ENCODE peak calls at places on chromosomes 4 and X, in eight cellular contexts. One of them, this sample, is unnamed.

GRCh38 chr4:150366487-150366999 is 215.4 kb upstream of the MAB21L2 start:
- DNase-seq in stimulated activated CD8-positive, alpha-beta memory T cell treated with anti-CD3 and anti-CD28 coated beads, Interleukin-4, amount 100 ng/mL, for 24 hours: no peak
- DNase-seq in neural progenitor cell: peak
- DNase-seq in BJ: no peak
- DNase-seq in pons: peak
- DNase-seq in left ventricle myocardium inferior: no peak
- DNase-seq in stimulated activated CD4-positive, alpha-beta T cell treated with anti-CD3 and anti-CD28 coated beads, Interleukin-15, amount 100 ng/mL, for 24 hours: no peak
- DNase-seq in 8988T: no peak
- DNase-seq in this sample: no peak

GRCh38 chr4:156889616-156890594 is 81.7 kb downstream of the PDGFC start:
- DNase-seq in stimulated activated CD8-positive, alpha-beta memory T cell treated with anti-CD3 and anti-CD28 coated beads, Interleukin-4, amount 100 ng/mL, for 24 hours: no peak
- DNase-seq in neural progenitor cell: no peak
- DNase-seq in BJ: peak
- DNase-seq in pons: peak
- DNase-seq in left ventricle myocardium inferior: peak
- DNase-seq in stimulated activated CD4-positive, alpha-beta T cell treated with anti-CD3 and anti-CD28 coated beads, Interleukin-15, amount 100 ng/mL, for 24 hours: no peak
- DNase-seq in 8988T: no peak
- DNase-seq in this sample: peak

GRCh38 chr4:8746523-8747466 is 124.8 kb downstream of the HMX1 start:
- DNase-seq in stimulated activated CD8-positive, alpha-beta memory T cell treated with anti-CD3 and anti-CD28 coated beads, Interleukin-4, amount 100 ng/mL, for 24 hours: no peak
- DNase-seq in neural progenitor cell: no peak
- DNase-seq in BJ: no peak
- DNase-seq in pons: no peak
- DNase-seq in left ventricle myocardium inferior: no peak
- DNase-seq in stimulated activated CD4-positive, alpha-beta T cell treated with anti-CD3 and anti-CD28 coated beads, Interleukin-15, amount 100 ng/mL, for 24 hours: no peak
- DNase-seq in 8988T: peak
- DNase-seq in this sample: no peak

GRCh38 chr4:57405359-57405758 is 295.2 kb upstream of the IGFBP7 start:
- DNase-seq in stimulated activated CD8-positive, alpha-beta memory T cell treated with anti-CD3 and anti-CD28 coated beads, Interleukin-4, amount 100 ng/mL, for 24 hours: no peak
- DNase-seq in neural progenitor cell: no peak
- DNase-seq in BJ: peak
- DNase-seq in pons: no peak
- DNase-seq in left ventricle myocardium inferior: no peak
- DNase-seq in stimulated activated CD4-positive, alpha-beta T cell treated with anti-CD3 and anti-CD28 coated beads, Interleukin-15, amount 100 ng/mL, for 24 hours: no peak
- DNase-seq in 8988T: peak
- DNase-seq in this sample: no peak

GRCh38 chr4:177673980-177674504 is 231.8 kb upstream of the AGA start:
- DNase-seq in stimulated activated CD8-positive, alpha-beta memory T cell treated with anti-CD3 and anti-CD28 coated beads, Interleukin-4, amount 100 ng/mL, for 24 hours: no peak
- DNase-seq in neural progenitor cell: no peak
- DNase-seq in BJ: no peak
- DNase-seq in pons: peak
- DNase-seq in left ventricle myocardium inferior: no peak
- DNase-seq in stimulated activated CD4-positive, alpha-beta T cell treated with anti-CD3 and anti-CD28 coated beads, Interleukin-15, amount 100 ng/mL, for 24 hours: no peak
- DNase-seq in 8988T: no peak
- DNase-seq in this sample: no peak

GRCh38 chr4:17578482-17578891 is 1.5 kb downstream of the LAP3 start:
- DNase-seq in stimulated activated CD8-positive, alpha-beta memory T cell treated with anti-CD3 and anti-CD28 coated beads, Interleukin-4, amount 100 ng/mL, for 24 hours: no peak
- DNase-seq in neural progenitor cell: no peak
- DNase-seq in BJ: no peak
- DNase-seq in pons: no peak
- DNase-seq in left ventricle myocardium inferior: no peak
- DNase-seq in stimulated activated CD4-positive, alpha-beta T cell treated with anti-CD3 and anti-CD28 coated beads, Interleukin-15, amount 100 ng/mL, for 24 hours: no peak
- DNase-seq in 8988T: no peak
- DNase-seq in this sample: no peak

GRCh38 chr4:141645611-141646340 is 9.4 kb downstream of the IL15 start:
- DNase-seq in stimulated activated CD8-positive, alpha-beta memory T cell treated with anti-CD3 and anti-CD28 coated beads, Interleukin-4, amount 100 ng/mL, for 24 hours: no peak
- DNase-seq in neural progenitor cell: no peak
- DNase-seq in BJ: peak
- DNase-seq in pons: no peak
- DNase-seq in left ventricle myocardium inferior: no peak
- DNase-seq in stimulated activated CD4-positive, alpha-beta T cell treated with anti-CD3 and anti-CD28 coated beads, Interleukin-15, amount 100 ng/mL, for 24 hours: no peak
- DNase-seq in 8988T: no peak
- DNase-seq in this sample: no peak

GRCh38 chrX:118116308-118117068 is at the start of gene KLHL13:
- DNase-seq in stimulated activated CD8-positive, alpha-beta memory T cell treated with anti-CD3 and anti-CD28 coated beads, Interleukin-4, amount 100 ng/mL, for 24 hours: no peak
- DNase-seq in neural progenitor cell: peak
- DNase-seq in BJ: no peak
- DNase-seq in pons: peak
- DNase-seq in left ventricle myocardium inferior: peak
- DNase-seq in stimulated activated CD4-positive, alpha-beta T cell treated with anti-CD3 and anti-CD28 coated beads, Interleukin-15, amount 100 ng/mL, for 24 hours: peak
- DNase-seq in 8988T: peak
- DNase-seq in this sample: peak

GRCh38 chr4:21327976-21328700 is 620.4 kb downstream of the KCNIP4 start:
- DNase-seq in stimulated activated CD8-positive, alpha-beta memory T cell treated with anti-CD3 and anti-CD28 coated beads, Interleukin-4, amount 100 ng/mL, for 24 hours: no peak
- DNase-seq in neural progenitor cell: no peak
- DNase-seq in BJ: no peak
- DNase-seq in pons: no peak
- DNase-seq in left ventricle myocardium inferior: no peak
- DNase-seq in stimulated activated CD4-positive, alpha-beta T cell treated with anti-CD3 and anti-CD28 coated beads, Interleukin-15, amount 100 ng/mL, for 24 hours: no peak
- DNase-seq in 8988T: no peak
- DNase-seq in this sample: no peak

GRCh38 chrX:129769467-129770154 is 10.1 kb upstream of the SASH3 start:
- DNase-seq in stimulated activated CD8-positive, alpha-beta memory T cell treated with anti-CD3 and anti-CD28 coated beads, Interleukin-4, amount 100 ng/mL, for 24 hours: peak
- DNase-seq in neural progenitor cell: peak
- DNase-seq in BJ: no peak
- DNase-seq in pons: no peak
- DNase-seq in left ventricle myocardium inferior: no peak
- DNase-seq in stimulated activated CD4-positive, alpha-beta T cell treated with anti-CD3 and anti-CD28 coated beads, Interleukin-15, amount 100 ng/mL, for 24 hours: peak
- DNase-seq in 8988T: no peak
- DNase-seq in this sample: peak

GRCh38 chrX:20530319-20530979 is 263.7 kb upstream of the RPS6KA3 start:
- DNase-seq in stimulated activated CD8-positive, alpha-beta memory T cell treated with anti-CD3 and anti-CD28 coated beads, Interleukin-4, amount 100 ng/mL, for 24 hours: peak
- DNase-seq in neural progenitor cell: peak
- DNase-seq in BJ: no peak
- DNase-seq in pons: peak
- DNase-seq in left ventricle myocardium inferior: no peak
- DNase-seq in stimulated activated CD4-positive, alpha-beta T cell treated with anti-CD3 and anti-CD28 coated beads, Interleukin-15, amount 100 ng/mL, for 24 hours: peak
- DNase-seq in 8988T: peak
- DNase-seq in this sample: no peak

GRCh38 chr4:56544573-56545131 is 39.1 kb downstream of the ARL9 start:
- DNase-seq in stimulated activated CD8-positive, alpha-beta memory T cell treated with anti-CD3 and anti-CD28 coated beads, Interleukin-4, amount 100 ng/mL, for 24 hours: peak
- DNase-seq in neural progenitor cell: peak
- DNase-seq in BJ: peak
- DNase-seq in pons: peak
- DNase-seq in left ventricle myocardium inferior: peak
- DNase-seq in stimulated activated CD4-positive, alpha-beta T cell treated with anti-CD3 and anti-CD28 coated beads, Interleukin-15, amount 100 ng/mL, for 24 hours: peak
- DNase-seq in 8988T: peak
- DNase-seq in this sample: peak

GRCh38 chr4:73620115-73620792 is at the start of gene RASSF6:
- DNase-seq in stimulated activated CD8-positive, alpha-beta memory T cell treated with anti-CD3 and anti-CD28 coated beads, Interleukin-4, amount 100 ng/mL, for 24 hours: no peak
- DNase-seq in neural progenitor cell: peak
- DNase-seq in BJ: no peak
- DNase-seq in pons: no peak
- DNase-seq in left ventricle myocardium inferior: no peak
- DNase-seq in stimulated activated CD4-positive, alpha-beta T cell treated with anti-CD3 and anti-CD28 coated beads, Interleukin-15, amount 100 ng/mL, for 24 hours: peak
- DNase-seq in 8988T: no peak
- DNase-seq in this sample: no peak

GRCh38 chr4:62327612-62328297 is 1127.6 kb downstream of the ADGRL3 start:
- DNase-seq in stimulated activated CD8-positive, alpha-beta memory T cell treated with anti-CD3 and anti-CD28 coated beads, Interleukin-4, amount 100 ng/mL, for 24 hours: no peak
- DNase-seq in neural progenitor cell: no peak
- DNase-seq in BJ: no peak
- DNase-seq in pons: no peak
- DNase-seq in left ventricle myocardium inferior: no peak
- DNase-seq in stimulated activated CD4-positive, alpha-beta T cell treated with anti-CD3 and anti-CD28 coated beads, Interleukin-15, amount 100 ng/mL, for 24 hours: no peak
- DNase-seq in 8988T: no peak
- DNase-seq in this sample: no peak

GRCh38 chrX:108946531-108946930 is 210.2 kb upstream of the IRS4 start:
- DNase-seq in stimulated activated CD8-positive, alpha-beta memory T cell treated with anti-CD3 and anti-CD28 coated beads, Interleukin-4, amount 100 ng/mL, for 24 hours: no peak
- DNase-seq in neural progenitor cell: no peak
- DNase-seq in BJ: no peak
- DNase-seq in pons: no peak
- DNase-seq in left ventricle myocardium inferior: no peak
- DNase-seq in stimulated activated CD4-positive, alpha-beta T cell treated with anti-CD3 and anti-CD28 coated beads, Interleukin-15, amount 100 ng/mL, for 24 hours: no peak
- DNase-seq in 8988T: no peak
- DNase-seq in this sample: no peak

GRCh38 chr4:121380448-121381147 is at the start of gene QRFPR:
- DNase-seq in stimulated activated CD8-positive, alpha-beta memory T cell treated with anti-CD3 and anti-CD28 coated beads, Interleukin-4, amount 100 ng/mL, for 24 hours: no peak
- DNase-seq in neural progenitor cell: peak
- DNase-seq in BJ: no peak
- DNase-seq in pons: no peak
- DNase-seq in left ventricle myocardium inferior: peak
- DNase-seq in stimulated activated CD4-positive, alpha-beta T cell treated with anti-CD3 and anti-CD28 coated beads, Interleukin-15, amount 100 ng/mL, for 24 hours: peak
- DNase-seq in 8988T: no peak
- DNase-seq in this sample: no peak

GRCh38 chr4:79920454-79920853 is 152.6 kb downstream of the ANTXR2 start:
- DNase-seq in stimulated activated CD8-positive, alpha-beta memory T cell treated with anti-CD3 and anti-CD28 coated beads, Interleukin-4, amount 100 ng/mL, for 24 hours: no peak
- DNase-seq in neural progenitor cell: no peak
- DNase-seq in BJ: no peak
- DNase-seq in pons: no peak
- DNase-seq in left ventricle myocardium inferior: no peak
- DNase-seq in stimulated activated CD4-positive, alpha-beta T cell treated with anti-CD3 and anti-CD28 coated beads, Interleukin-15, amount 100 ng/mL, for 24 hours: no peak
- DNase-seq in 8988T: no peak
- DNase-seq in this sample: no peak

GRCh38 chr4:111040904-111041303 is 418.0 kb upstream of the PITX2 start:
- DNase-seq in stimulated activated CD8-positive, alpha-beta memory T cell treated with anti-CD3 and anti-CD28 coated beads, Interleukin-4, amount 100 ng/mL, for 24 hours: no peak
- DNase-seq in neural progenitor cell: no peak
- DNase-seq in BJ: no peak
- DNase-seq in pons: no peak
- DNase-seq in left ventricle myocardium inferior: no peak
- DNase-seq in stimulated activated CD4-positive, alpha-beta T cell treated with anti-CD3 and anti-CD28 coated beads, Interleukin-15, amount 100 ng/mL, for 24 hours: no peak
- DNase-seq in 8988T: no peak
- DNase-seq in this sample: no peak

GRCh38 chrX:104347860-104348259 is 93.1 kb upstream of the ESX1 start:
- DNase-seq in stimulated activated CD8-positive, alpha-beta memory T cell treated with anti-CD3 and anti-CD28 coated beads, Interleukin-4, amount 100 ng/mL, for 24 hours: no peak
- DNase-seq in neural progenitor cell: no peak
- DNase-seq in BJ: no peak
- DNase-seq in pons: no peak
- DNase-seq in left ventricle myocardium inferior: no peak
- DNase-seq in stimulated activated CD4-positive, alpha-beta T cell treated with anti-CD3 and anti-CD28 coated beads, Interleukin-15, amount 100 ng/mL, for 24 hours: no peak
- DNase-seq in 8988T: no peak
- DNase-seq in this sample: no peak

GRCh38 chrX:48891402-48892288 is 5.9 kb downstream of the TIMM17B start:
- DNase-seq in stimulated activated CD8-positive, alpha-beta memory T cell treated with anti-CD3 and anti-CD28 coated beads, Interleukin-4, amount 100 ng/mL, for 24 hours: peak
- DNase-seq in neural progenitor cell: peak
- DNase-seq in BJ: peak
- DNase-seq in pons: peak
- DNase-seq in left ventricle myocardium inferior: peak
- DNase-seq in stimulated activated CD4-positive, alpha-beta T cell treated with anti-CD3 and anti-CD28 coated beads, Interleukin-15, amount 100 ng/mL, for 24 hours: peak
- DNase-seq in 8988T: peak
- DNase-seq in this sample: peak

GRCh38 chr4:134422776-134423175 is 221.2 kb upstream of the PABPC4L start:
- DNase-seq in stimulated activated CD8-positive, alpha-beta memory T cell treated with anti-CD3 and anti-CD28 coated beads, Interleukin-4, amount 100 ng/mL, for 24 hours: no peak
- DNase-seq in neural progenitor cell: no peak
- DNase-seq in BJ: no peak
- DNase-seq in pons: no peak
- DNase-seq in left ventricle myocardium inferior: no peak
- DNase-seq in stimulated activated CD4-positive, alpha-beta T cell treated with anti-CD3 and anti-CD28 coated beads, Interleukin-15, amount 100 ng/mL, for 24 hours: no peak
- DNase-seq in 8988T: no peak
- DNase-seq in this sample: no peak

GRCh38 chr4:16496501-16496900 is 270.2 kb upstream of the TAPT1 start:
- DNase-seq in stimulated activated CD8-positive, alpha-beta memory T cell treated with anti-CD3 and anti-CD28 coated beads, Interleukin-4, amount 100 ng/mL, for 24 hours: no peak
- DNase-seq in neural progenitor cell: no peak
- DNase-seq in BJ: no peak
- DNase-seq in pons: no peak
- DNase-seq in left ventricle myocardium inferior: no peak
- DNase-seq in stimulated activated CD4-positive, alpha-beta T cell treated with anti-CD3 and anti-CD28 coated beads, Interleukin-15, amount 100 ng/mL, for 24 hours: no peak
- DNase-seq in 8988T: no peak
- DNase-seq in this sample: peak

This sample was measured in psoas muscle.